ENCODE peak calls at places on chromosomes 16 and 17, in nine cellular contexts. One of them, this sample, is unnamed.

GRCh38 chr17:42526031-42526444 is 10.0 kb upstream of the NAGLU start:
- DNase-seq in RPMI8226: no peak
- DNase-seq in H9: no peak
- DNase-seq in fibroblast of the aortic adventitia: peak; percentile 45
- DNase-seq in testis: peak; percentile 88
- DNase-seq in activated effector memory CD4-positive, alpha-beta T cell treated with anti-CD3 and anti-CD28 coated beads, Interleukin-2, amount 50 U/mL, for 16 hours: no peak
- DNase-seq in lung: no peak
- DNase-seq in KG1: no peak
- DNase-seq in NCI-H1092: no peak
- DNase-seq in this sample: no peak

GRCh38 chr17:40615295-40615988 is 32.2 kb downstream of the SMARCE1 start:
- DNase-seq in RPMI8226: peak; percentile 75
- DNase-seq in H9: peak; percentile 90
- DNase-seq in fibroblast of the aortic adventitia: peak; percentile 53
- DNase-seq in testis: peak; percentile 77
- DNase-seq in activated effector memory CD4-positive, alpha-beta T cell treated with anti-CD3 and anti-CD28 coated beads, Interleukin-2, amount 50 U/mL, for 16 hours: peak; percentile 74
- DNase-seq in lung: peak; percentile 46
- DNase-seq in KG1: no peak
- DNase-seq in NCI-H1092: peak; percentile 22
- DNase-seq in this sample: no peak

GRCh38 chr16:34050787-34051320 is 591.4 kb downstream of the TP53TG3F start:
- DNase-seq in RPMI8226: no peak
- DNase-seq in H9: no peak
- DNase-seq in fibroblast of the aortic adventitia: no peak
- DNase-seq in testis: no peak
- DNase-seq in activated effector memory CD4-positive, alpha-beta T cell treated with anti-CD3 and anti-CD28 coated beads, Interleukin-2, amount 50 U/mL, for 16 hours: no peak
- DNase-seq in lung: no peak
- DNase-seq in KG1: no peak
- DNase-seq in NCI-H1092: no peak
- DNase-seq in this sample: no peak

GRCh38 chr16:75593825-75594820 is 27.9 kb downstream of the GABARAPL2 start:
- DNase-seq in RPMI8226: no peak
- DNase-seq in H9: peak; percentile 79
- DNase-seq in fibroblast of the aortic adventitia: peak; percentile 47
- DNase-seq in testis: no peak
- DNase-seq in activated effector memory CD4-positive, alpha-beta T cell treated with anti-CD3 and anti-CD28 coated beads, Interleukin-2, amount 50 U/mL, for 16 hours: no peak
- DNase-seq in lung: no peak
- DNase-seq in KG1: no peak
- DNase-seq in NCI-H1092: peak; percentile 35
- DNase-seq in this sample: no peak

GRCh38 chr16:85334718-85335583 is 222.7 kb upstream of the CIBAR2 start:
- DNase-seq in RPMI8226: no peak
- DNase-seq in H9: peak; percentile 77
- DNase-seq in fibroblast of the aortic adventitia: no peak
- DNase-seq in testis: no peak
- DNase-seq in activated effector memory CD4-positive, alpha-beta T cell treated with anti-CD3 and anti-CD28 coated beads, Interleukin-2, amount 50 U/mL, for 16 hours: no peak
- DNase-seq in lung: no peak
- DNase-seq in KG1: peak; percentile 52
- DNase-seq in NCI-H1092: no peak
- DNase-seq in this sample: no peak

GRCh38 chr17:65287040-65287439 is 149.9 kb downstream of the RGS9 start:
- DNase-seq in RPMI8226: no peak
- DNase-seq in H9: peak; percentile 29
- DNase-seq in fibroblast of the aortic adventitia: peak; percentile 62
- DNase-seq in testis: no peak
- DNase-seq in activated effector memory CD4-positive, alpha-beta T cell treated with anti-CD3 and anti-CD28 coated beads, Interleukin-2, amount 50 U/mL, for 16 hours: no peak
- DNase-seq in lung: no peak
- DNase-seq in KG1: no peak
- DNase-seq in NCI-H1092: no peak
- DNase-seq in this sample: no peak

GRCh38 chr16:73956592-73957495 is 339.8 kb upstream of the PSMD7 start:
- DNase-seq in RPMI8226: peak; percentile 74
- DNase-seq in H9: peak; percentile 52
- DNase-seq in fibroblast of the aortic adventitia: peak; percentile 65
- DNase-seq in testis: peak; percentile 77
- DNase-seq in activated effector memory CD4-positive, alpha-beta T cell treated with anti-CD3 and anti-CD28 coated beads, Interleukin-2, amount 50 U/mL, for 16 hours: no peak
- DNase-seq in lung: peak; percentile 43
- DNase-seq in KG1: peak; percentile 27
- DNase-seq in NCI-H1092: peak; percentile 37
- DNase-seq in this sample: peak; percentile 5

GRCh38 chr17:83080641-83081560 is 1.5 kb downstream of the METRNL start:
- DNase-seq in RPMI8226: peak; percentile 33
- DNase-seq in H9: no peak
- DNase-seq in fibroblast of the aortic adventitia: no peak
- DNase-seq in testis: no peak
- DNase-seq in activated effector memory CD4-positive, alpha-beta T cell treated with anti-CD3 and anti-CD28 coated beads, Interleukin-2, amount 50 U/mL, for 16 hours: peak; percentile 82
- DNase-seq in lung: no peak
- DNase-seq in KG1: no peak
- DNase-seq in NCI-H1092: no peak
- DNase-seq in this sample: no peak

GRCh38 chr16:51431517-51432241 is 280.6 kb upstream of the SALL1 start:
- DNase-seq in RPMI8226: peak; percentile 61
- DNase-seq in H9: no peak
- DNase-seq in fibroblast of the aortic adventitia: peak; percentile 96
- DNase-seq in testis: no peak
- DNase-seq in activated effector memory CD4-positive, alpha-beta T cell treated with anti-CD3 and anti-CD28 coated beads, Interleukin-2, amount 50 U/mL, for 16 hours: no peak
- DNase-seq in lung: no peak
- DNase-seq in KG1: no peak
- DNase-seq in NCI-H1092: no peak
- DNase-seq in this sample: peak; percentile 87

GRCh38 chr17:69779378-69780214 is 295.4 kb upstream of the KCNJ16 start:
- DNase-seq in RPMI8226: no peak
- DNase-seq in H9: no peak
- DNase-seq in fibroblast of the aortic adventitia: peak; percentile 53
- DNase-seq in testis: no peak
- DNase-seq in activated effector memory CD4-positive, alpha-beta T cell treated with anti-CD3 and anti-CD28 coated beads, Interleukin-2, amount 50 U/mL, for 16 hours: no peak
- DNase-seq in lung: no peak
- DNase-seq in KG1: no peak
- DNase-seq in NCI-H1092: no peak
- DNase-seq in this sample: no peak

GRCh38 chr17:48970224-48970623 is 1.8 kb upstream of the GIP start:
- DNase-seq in RPMI8226: peak; percentile 45
- DNase-seq in H9: no peak
- DNase-seq in fibroblast of the aortic adventitia: peak; percentile 60
- DNase-seq in testis: no peak
- DNase-seq in activated effector memory CD4-positive, alpha-beta T cell treated with anti-CD3 and anti-CD28 coated beads, Interleukin-2, amount 50 U/mL, for 16 hours: no peak
- DNase-seq in lung: no peak
- DNase-seq in KG1: no peak
- DNase-seq in NCI-H1092: no peak
- DNase-seq in this sample: no peak

GRCh38 chr17:65750166-65750565 is 188.7 kb upstream of the AXIN2 start:
- DNase-seq in RPMI8226: no peak
- DNase-seq in H9: no peak
- DNase-seq in fibroblast of the aortic adventitia: no peak
- DNase-seq in testis: no peak
- DNase-seq in activated effector memory CD4-positive, alpha-beta T cell treated with anti-CD3 and anti-CD28 coated beads, Interleukin-2, amount 50 U/mL, for 16 hours: no peak
- DNase-seq in lung: no peak
- DNase-seq in KG1: no peak
- DNase-seq in NCI-H1092: no peak
- DNase-seq in this sample: no peak

GRCh38 chr17:77317091-77317519 is 176.3 kb downstream of the SEC14L1 start:
- DNase-seq in RPMI8226: no peak
- DNase-seq in H9: no peak
- DNase-seq in fibroblast of the aortic adventitia: no peak
- DNase-seq in testis: no peak
- DNase-seq in activated effector memory CD4-positive, alpha-beta T cell treated with anti-CD3 and anti-CD28 coated beads, Interleukin-2, amount 50 U/mL, for 16 hours: no peak
- DNase-seq in lung: no peak
- DNase-seq in KG1: no peak
- DNase-seq in NCI-H1092: no peak
- DNase-seq in this sample: no peak

GRCh38 chr16:28180660-28181556 is 30.9 kb downstream of the XPO6 start:
- DNase-seq in RPMI8226: no peak
- DNase-seq in H9: no peak
- DNase-seq in fibroblast of the aortic adventitia: peak; percentile 69
- DNase-seq in testis: no peak
- DNase-seq in activated effector memory CD4-positive, alpha-beta T cell treated with anti-CD3 and anti-CD28 coated beads, Interleukin-2, amount 50 U/mL, for 16 hours: no peak
- DNase-seq in lung: no peak
- DNase-seq in KG1: no peak
- DNase-seq in NCI-H1092: no peak
- DNase-seq in this sample: no peak

GRCh38 chr17:39082482-39082881 is 69.0 kb downstream of the PLXDC1 start:
- DNase-seq in RPMI8226: no peak
- DNase-seq in H9: no peak
- DNase-seq in fibroblast of the aortic adventitia: peak; percentile 94
- DNase-seq in testis: no peak
- DNase-seq in activated effector memory CD4-positive, alpha-beta T cell treated with anti-CD3 and anti-CD28 coated beads, Interleukin-2, amount 50 U/mL, for 16 hours: no peak
- DNase-seq in lung: no peak
- DNase-seq in KG1: no peak
- DNase-seq in NCI-H1092: no peak
- DNase-seq in this sample: no peak

GRCh38 chr16:30656974-30657865 is 1.0 kb upstream of the FBRS start:
- DNase-seq in RPMI8226: no peak
- DNase-seq in H9: no peak
- DNase-seq in fibroblast of the aortic adventitia: no peak
- DNase-seq in testis: no peak
- DNase-seq in activated effector memory CD4-positive, alpha-beta T cell treated with anti-CD3 and anti-CD28 coated beads, Interleukin-2, amount 50 U/mL, for 16 hours: no peak
- DNase-seq in lung: no peak
- DNase-seq in KG1: no peak
- DNase-seq in NCI-H1092: peak; percentile 80
- DNase-seq in this sample: no peak